ENCODE peak calls at places on chromosomes 1 and 21, in nine cellular contexts. G is ovary, W is body of pancreas, M is uterus, E is esophagus squamous epithelium, H is IMR-90, I is prostate gland, L is upper lobe of left lung, S is HCT116. C is an unnamed sample.
A peak's percentile ranks its signal among the peaks of the same experiment; 100 is the strongest.

GRCh38 chr21:37119421-37120218 is 46.6 kb downstream of the TTC3 start:
- DNase-seq in S (no peak), L (no peak), I (no peak), W (no peak), M (no peak), H (no peak), G (no peak), E (no peak), C (no peak)

GRCh38 chr1:40998668-40999067 is 19.2 kb downstream of the CTPS1 start:
- DNase-seq in L (no peak), W (no peak), G (no peak), E (no peak), M (no peak), S (no peak), I (no peak), H (no peak), C (no peak)

GRCh38 chr21:34072145-34073031 is 990 bp upstream of the MRPS6 start:
- DNase-seq in G (no peak), I (peak; percentile 24), L (no peak), E (no peak), W (peak; percentile 68), H (no peak), S (no peak), M (peak; percentile 43), C (peak; percentile 33)

GRCh38 chr1:23742670-23743286 is 493 bp upstream of the ELOA start:
- DNase-seq in E (no peak), I (peak; percentile 17), W (no peak), L (no peak), H (no peak), M (no peak), S (no peak), G (no peak), C (no peak)

GRCh38 chr1:114512595-114513280 is 1.7 kb upstream of the TRIM33 start:
- DNase-seq in W (no peak), S (no peak), E (no peak), G (peak; percentile 25), I (no peak), L (peak; percentile 52), M (no peak), H (no peak), C (no peak)

GRCh38 chr1:18725231-18725895 is 94.7 kb downstream of the PAX7 start:
- DNase-seq in S (no peak), M (no peak), G (no peak), H (no peak), E (no peak), W (no peak), I (no peak), L (no peak), C (no peak)

GRCh38 chr1:236397173-236397759 is 3.2 kb downstream of the EDARADD start:
- DNase-seq in M (no peak), G (no peak), W (no peak), I (no peak), H (no peak), S (no peak), E (no peak), L (no peak), C (no peak)

GRCh38 chr1:163321311-163322305 is at the start of gene NUF2:
- DNase-seq in E (peak; percentile 85), W (peak; percentile 98), G (peak; percentile 98), I (peak; percentile 96), H (peak; percentile 99), M (peak; percentile 96), L (peak; percentile 97), S (peak; percentile 98), C (peak; percentile 98)

GRCh38 chr1:117059334-117059677 is 820 bp upstream of the TTF2 start:
- DNase-seq in W (peak; percentile 87), H (no peak), S (peak; percentile 31), M (no peak), L (peak; percentile 82), E (no peak), I (peak; percentile 32), G (peak; percentile 41), C (peak; percentile 88)

GRCh38 chr1:32496127-32496526 is 31.3 kb downstream of the ZBTB8B start:
- DNase-seq in W (no peak), E (no peak), L (no peak), I (peak; percentile 19), M (no peak), S (no peak), H (peak; percentile 55), G (no peak), C (no peak)

DNA sequence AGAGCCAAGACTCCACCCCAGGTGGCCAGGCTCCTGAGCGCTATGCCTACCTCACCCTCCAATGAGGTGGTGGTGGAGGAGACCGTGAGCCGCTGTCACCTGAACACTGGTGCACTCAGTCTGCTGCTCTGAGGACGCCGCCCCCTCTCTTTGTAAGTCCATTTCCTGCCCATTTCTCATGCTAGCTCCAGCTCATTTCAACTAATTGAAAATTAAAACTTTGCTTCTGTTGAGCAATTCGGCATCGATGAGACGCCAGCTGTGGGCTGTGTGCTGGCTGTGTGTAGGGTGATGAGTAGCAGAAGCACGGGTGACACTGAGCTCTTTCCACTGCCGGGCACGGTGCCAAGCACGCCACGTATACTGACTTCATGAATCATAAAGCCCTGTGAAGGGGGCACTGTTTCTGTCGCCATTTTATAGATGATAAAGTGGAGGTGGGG is 11.2 kb downstream of the TNFRSF1B start:
- DNase-seq in S (peak; percentile 35), I (no peak), H (peak; percentile 93), E (no peak), G (no peak), L (peak; percentile 87), M (peak; percentile 81), W (peak; percentile 81), C (no peak)
- H3K27ac ChIP-seq in S (no peak overlapping the region), I (no peak overlapping the region), H (peak overlapping the region; percentile 34), E (peak overlapping the region; percentile 48), G (no peak overlapping the region), L (peak overlapping the region; percentile 97), M (peak overlapping the region; percentile 90), W (peak overlapping the region; percentile 29), C (peak overlapping the region; percentile 71)

GRCh38 chr1:6596886-6597776 is 5.5 kb downstream of the KLHL21 start:
- DNase-seq in S (no peak), M (no peak), I (no peak), E (no peak), L (peak; percentile 36), W (no peak), H (no peak), G (no peak), C (no peak)

GRCh38 chr1:6601049-6601864 is 1.4 kb downstream of the KLHL21 start:
- DNase-seq in I (peak; percentile 91), S (peak; percentile 68), M (peak; percentile 87), H (peak; percentile 97), W (peak; percentile 94), E (peak; percentile 71), L (peak; percentile 87), G (peak; percentile 77), C (peak; percentile 75)

GRCh38 chr1:6597777-6598131 is 4.9 kb downstream of the KLHL21 start:
- DNase-seq in L (no peak), S (no peak), I (no peak), H (no peak), W (no peak), G (no peak), M (no peak), E (no peak), C (no peak)

GRCh38 chr1:6600410-6601048 is 2.1 kb downstream of the KLHL21 start:
- DNase-seq in W (no peak), L (no peak), E (no peak), M (no peak), G (no peak), H (peak; percentile 27), I (no peak), S (no peak), C (no peak)

DNA sequence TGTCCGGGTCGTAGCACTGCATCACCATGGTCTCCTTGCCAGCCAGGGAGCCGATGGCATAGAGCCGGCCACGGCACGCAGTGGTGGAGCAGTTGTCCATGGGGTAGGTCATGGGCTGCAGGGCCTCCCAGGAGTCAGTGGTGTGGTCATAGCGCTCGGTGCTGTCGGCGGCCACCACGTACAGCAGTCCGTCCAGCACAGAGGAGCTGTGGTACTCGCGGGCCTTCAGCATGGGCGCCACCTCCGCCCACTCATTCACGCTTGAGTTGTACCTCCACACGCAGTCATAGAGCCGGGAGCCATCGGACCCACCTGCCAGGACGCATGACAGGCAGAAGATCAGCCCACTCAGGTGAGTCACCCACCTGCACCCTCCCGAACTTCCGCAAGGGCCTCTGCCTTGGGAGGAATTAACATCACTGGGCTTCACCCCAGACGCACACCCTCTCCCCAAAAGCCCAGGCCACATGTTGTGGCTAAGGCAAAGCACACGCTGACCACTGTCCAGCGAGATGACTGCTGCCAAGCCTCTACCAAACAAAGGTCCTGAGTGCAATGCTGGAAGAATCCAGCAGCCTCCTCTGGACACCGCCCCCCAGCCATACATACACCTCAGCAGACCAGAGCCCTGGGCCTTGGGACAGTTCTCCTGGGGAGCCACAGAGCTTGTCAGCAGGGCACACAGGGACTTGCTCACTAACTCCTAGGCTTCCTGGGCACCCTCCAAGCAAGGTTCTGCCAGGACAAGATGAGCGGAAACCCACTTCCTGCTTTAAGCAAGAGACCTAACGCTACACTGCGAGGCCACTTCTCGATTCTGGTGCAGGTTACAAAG is 3.3 kb downstream of the KLHL21 start:
- DNase-seq in M (no peak), H (no peak), G (no peak), S (no peak), I (no peak), L (peak; percentile 74), W (peak; percentile 58), E (no peak), C (peak; percentile 82)
- TF ChIP-seq POLR2A in M (no peak), H (no peak), G (no peak), S (no peak), I (no peak), L (no peak), W (no peak), E (no peak), C (no peak)

GRCh38 chr1:43766818-43767525 is 59.6 kb downstream of the ST3GAL3 start:
- DNase-seq in I (no peak), M (no peak), L (no peak), E (no peak), S (no peak), W (no peak), H (peak; percentile 14), G (no peak), C (no peak)
- H3K27ac ChIP-seq in I (peak overlapping the region; percentile 37), M (no peak overlapping the region), L (no peak overlapping the region), E (peak overlapping the region; percentile 43), S (no peak overlapping the region), W (no peak overlapping the region), H (no peak overlapping the region), G (no peak overlapping the region), C (no peak overlapping the region)

GRCh38 chr1:184624051-184624450 is 130.6 kb downstream of the EDEM3 start:
- DNase-seq in I (no peak), S (no peak), H (no peak), W (no peak), E (no peak), M (no peak), L (no peak), G (no peak), C (no peak)

GRCh38 chr1:184627012-184627351 is 127.7 kb downstream of the EDEM3 start:
- DNase-seq in G (no peak), W (no peak), M (no peak), H (no peak), E (no peak), L (no peak), S (no peak), I (no peak), C (no peak)

GRCh38 chr1:184629261-184629660 is 125.4 kb downstream of the EDEM3 start:
- DNase-seq in M (no peak), E (no peak), L (no peak), I (no peak), G (no peak), H (no peak), W (no peak), S (no peak), C (no peak)

GRCh38 chr1:184624626-184625025 is 130.0 kb downstream of the EDEM3 start:
- DNase-seq in I (no peak), S (no peak), G (no peak), E (no peak), W (no peak), L (no peak), H (peak; percentile 29), M (no peak), C (no peak)

GRCh38 chr1:184626076-184627011 is 128.3 kb downstream of the EDEM3 start:
- DNase-seq in E (no peak), G (no peak), W (no peak), H (no peak), M (no peak), L (no peak), I (no peak), S (no peak), C (peak; percentile 62)
- TF ChIP-seq POLR2A in E (no peak), G (no peak), W (no peak), H (no peak), M (no peak), L (no peak), I (no peak), S (no peak), C (no peak)

C was measured in Peyer's patch.